ENCODE peak calls at places on chromosomes 2 and 18, in six cellular contexts. One of them, this sample, is unnamed. For H3K4me1, the result is how much of the 10 kb centered on the place peaks cover.

GRCh38 chr2:100852999-100853908 is 33.3 kb downstream of the NPAS2 start:
- DNase-seq in sigmoid colon: no peak
- DNase-seq in prostate gland: no peak
- DNase-seq in HCT116: no peak
- DNase-seq in stomach: no peak
- DNase-seq in GM12878: no peak
- DNase-seq in this sample: no peak

GRCh38 chr2:189082576-189082975 is 97.0 kb downstream of the COL5A2 start:
- DNase-seq in sigmoid colon: no peak
- DNase-seq in prostate gland: no peak
- DNase-seq in HCT116: no peak
- DNase-seq in stomach: no peak
- DNase-seq in GM12878: no peak
- DNase-seq in this sample: no peak

GRCh38 chr18:2964349-2965010 is 48.5 kb downstream of the LPIN2 start:
- DNase-seq in sigmoid colon: no peak
- DNase-seq in prostate gland: no peak
- DNase-seq in HCT116: no peak
- DNase-seq in stomach: no peak
- DNase-seq in GM12878: no peak
- DNase-seq in this sample: no peak

GRCh38 chr18:31209041-31209440 is 46.4 kb upstream of the DSC1 start:
- DNase-seq in sigmoid colon: no peak
- DNase-seq in prostate gland: no peak
- DNase-seq in HCT116: no peak
- DNase-seq in stomach: no peak
- DNase-seq in GM12878: no peak
- DNase-seq in this sample: no peak

GRCh38 chr18:69898241-69898861 is 49.3 kb downstream of the CD226 start:
- DNase-seq in sigmoid colon: no peak
- DNase-seq in prostate gland: no peak
- DNase-seq in HCT116: no peak
- DNase-seq in stomach: no peak
- DNase-seq in GM12878: no peak
- DNase-seq in this sample: no peak

GRCh38 chr2:1132328-1132964 is 181.8 kb downstream of the SNTG2 start:
- DNase-seq in sigmoid colon: no peak
- DNase-seq in prostate gland: no peak
- DNase-seq in HCT116: no peak
- DNase-seq in stomach: no peak
- DNase-seq in GM12878: no peak
- DNase-seq in this sample: no peak

GRCh38 chr2:113822087-113822805 is 65.8 kb upstream of the SLC35F5 start:
- DNase-seq in sigmoid colon: no peak
- DNase-seq in prostate gland: no peak
- DNase-seq in HCT116: no peak
- DNase-seq in stomach: no peak
- DNase-seq in GM12878: no peak
- DNase-seq in this sample: no peak

GRCh38 chr2:222743263-222743865 is 71.9 kb downstream of the MOGAT1 start:
- DNase-seq in sigmoid colon: no peak
- DNase-seq in prostate gland: no peak
- DNase-seq in HCT116: no peak
- DNase-seq in stomach: no peak
- DNase-seq in GM12878: no peak
- DNase-seq in this sample: no peak

GRCh38 chr2:126947090-126947404 is 48.4 kb downstream of the TEX51 start:
- DNase-seq in sigmoid colon: no peak
- DNase-seq in prostate gland: no peak
- DNase-seq in HCT116: no peak
- DNase-seq in stomach: no peak
- DNase-seq in GM12878: no peak
- DNase-seq in this sample: peak

GRCh38 chr18:37424507-37424906 is 141.1 kb downstream of the CELF4 start:
- DNase-seq in sigmoid colon: no peak
- DNase-seq in prostate gland: no peak
- DNase-seq in HCT116: no peak
- DNase-seq in stomach: no peak
- DNase-seq in GM12878: no peak
- DNase-seq in this sample: no peak

GRCh38 chr2:55885944-55886281 is 37.7 kb downstream of the EFEMP1 start:
- DNase-seq in sigmoid colon: no peak
- DNase-seq in prostate gland: no peak
- DNase-seq in HCT116: no peak
- DNase-seq in stomach: no peak
- DNase-seq in GM12878: no peak
- DNase-seq in this sample: no peak
- H3K4me1 ChIP-seq in sigmoid colon: under half
- H3K4me1 ChIP-seq in prostate gland: under half
- H3K4me1 ChIP-seq in HCT116: under half
- H3K4me1 ChIP-seq in stomach: under half
- H3K4me1 ChIP-seq in GM12878: under half
- H3K4me1 ChIP-seq in this sample: under half

GRCh38 chr2:131092409-131093065 is 723 bp downstream of the FAM168B start:
- DNase-seq in sigmoid colon: no peak
- DNase-seq in prostate gland: no peak
- DNase-seq in HCT116: no peak
- DNase-seq in stomach: peak
- DNase-seq in GM12878: no peak
- DNase-seq in this sample: no peak
- TF ChIP-seq POLR2AphosphoS5 in sigmoid colon: no peak
- TF ChIP-seq POLR2AphosphoS5 in prostate gland: peak
- TF ChIP-seq POLR2AphosphoS5 in HCT116: no peak
- TF ChIP-seq POLR2AphosphoS5 in stomach: no peak
- TF ChIP-seq POLR2AphosphoS5 in GM12878: no peak
- TF ChIP-seq POLR2AphosphoS5 in this sample: no peak

GRCh38 chr2:176187306-176188217 is 906 bp upstream of the HOXD1 start:
- DNase-seq in sigmoid colon: no peak
- DNase-seq in prostate gland: no peak
- DNase-seq in HCT116: no peak
- DNase-seq in stomach: no peak
- DNase-seq in GM12878: no peak
- DNase-seq in this sample: no peak

GRCh38 chr2:176189666-176190641 is 1.5 kb downstream of the HOXD1 start:
- DNase-seq in sigmoid colon: no peak
- DNase-seq in prostate gland: no peak
- DNase-seq in HCT116: no peak
- DNase-seq in stomach: no peak
- DNase-seq in GM12878: no peak
- DNase-seq in this sample: no peak

GRCh38 chr2:176186024-176186423 is 2.4 kb upstream of the HOXD1 start:
- DNase-seq in sigmoid colon: no peak
- DNase-seq in prostate gland: no peak
- DNase-seq in HCT116: no peak
- DNase-seq in stomach: no peak
- DNase-seq in GM12878: no peak
- DNase-seq in this sample: peak

GRCh38 chr2:176188969-176189665 is 649 bp downstream of the HOXD1 start:
- DNase-seq in sigmoid colon: no peak
- DNase-seq in prostate gland: no peak
- DNase-seq in HCT116: no peak
- DNase-seq in stomach: no peak
- DNase-seq in GM12878: no peak
- DNase-seq in this sample: no peak

GRCh38 chr2:176188218-176188968 is at the start of gene HOXD1:
- DNase-seq in sigmoid colon: no peak
- DNase-seq in prostate gland: peak
- DNase-seq in HCT116: no peak
- DNase-seq in stomach: no peak
- DNase-seq in GM12878: no peak
- DNase-seq in this sample: no peak
- TF ChIP-seq POLR2A in sigmoid colon: no peak
- TF ChIP-seq POLR2A in prostate gland: no peak
- TF ChIP-seq POLR2A in HCT116: no peak
- TF ChIP-seq POLR2A in stomach: no peak
- TF ChIP-seq POLR2A in GM12878: no peak
- TF ChIP-seq POLR2A in this sample: no peak

DNA sequence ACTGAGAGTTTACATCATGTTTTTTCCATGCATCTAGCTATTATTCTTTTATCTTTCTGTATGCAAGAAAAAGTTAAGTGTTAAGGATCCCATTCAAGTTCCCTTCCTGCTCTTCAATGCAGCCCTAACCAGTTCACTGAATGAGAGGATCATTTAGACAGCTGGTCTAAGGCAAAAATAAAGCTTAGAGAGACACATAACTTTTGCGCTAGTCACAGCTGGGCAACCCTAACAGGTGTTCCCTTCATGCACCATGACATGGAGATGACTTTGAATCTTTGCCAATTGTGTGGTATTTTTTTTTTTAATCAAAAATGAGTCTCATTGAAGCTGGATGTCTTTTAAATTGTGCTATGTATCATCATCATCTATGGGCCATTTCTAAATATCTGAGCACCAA is 393.8 kb upstream of the CYRIA start:
- DNase-seq in sigmoid colon: no peak
- DNase-seq in prostate gland: no peak
- DNase-seq in HCT116: no peak
- DNase-seq in stomach: no peak
- DNase-seq in GM12878: no peak
- DNase-seq in this sample: no peak
- H3K4me1 ChIP-seq in sigmoid colon: under half
- H3K4me1 ChIP-seq in prostate gland: under half
- H3K4me1 ChIP-seq in HCT116: under half
- H3K4me1 ChIP-seq in stomach: under half
- H3K4me1 ChIP-seq in GM12878: under half
- H3K4me1 ChIP-seq in this sample: under half

GRCh38 chr2:56209701-56210100 is 25.9 kb downstream of the CCDC85A start:
- DNase-seq in sigmoid colon: no peak
- DNase-seq in prostate gland: no peak
- DNase-seq in HCT116: no peak
- DNase-seq in stomach: no peak
- DNase-seq in GM12878: no peak
- DNase-seq in this sample: peak

GRCh38 chr2:56208380-56208779 is 24.6 kb downstream of the CCDC85A start:
- DNase-seq in sigmoid colon: no peak
- DNase-seq in prostate gland: no peak
- DNase-seq in HCT116: no peak
- DNase-seq in stomach: no peak
- DNase-seq in GM12878: no peak
- DNase-seq in this sample: peak

GRCh38 chr2:56210291-56210690 is 26.5 kb downstream of the CCDC85A start:
- DNase-seq in sigmoid colon: no peak
- DNase-seq in prostate gland: no peak
- DNase-seq in HCT116: no peak
- DNase-seq in stomach: no peak
- DNase-seq in GM12878: no peak
- DNase-seq in this sample: peak

GRCh38 chr2:56207760-56208159 is 24.0 kb downstream of the CCDC85A start:
- DNase-seq in sigmoid colon: no peak
- DNase-seq in prostate gland: no peak
- DNase-seq in HCT116: no peak
- DNase-seq in stomach: no peak
- DNase-seq in GM12878: no peak
- DNase-seq in this sample: no peak

DNA sequence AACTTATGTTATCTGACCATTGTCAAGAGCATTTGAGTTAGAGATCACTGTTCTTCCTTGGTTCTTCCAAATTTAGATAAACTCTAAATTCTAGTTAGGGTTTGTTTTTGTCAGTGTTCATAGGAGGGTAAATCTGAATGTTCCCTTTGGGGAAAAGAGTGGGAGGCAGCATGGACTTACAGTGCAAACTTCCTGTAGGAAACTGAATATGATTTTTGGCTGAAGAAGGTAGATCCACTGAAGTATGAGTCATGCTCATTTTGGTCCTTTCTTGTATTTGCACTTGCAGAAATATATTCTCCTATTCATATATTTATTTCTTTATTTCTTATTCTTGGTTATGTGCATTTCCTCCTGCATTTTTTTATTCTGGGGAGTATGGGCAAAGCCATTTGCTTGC is 27.3 kb downstream of the CCDC85A start:
- DNase-seq in sigmoid colon: no peak
- DNase-seq in prostate gland: no peak
- DNase-seq in HCT116: no peak
- DNase-seq in stomach: no peak
- DNase-seq in GM12878: no peak
- DNase-seq in this sample: no peak
- TF ChIP-seq POLR2AphosphoS5 in sigmoid colon: no peak
- TF ChIP-seq POLR2AphosphoS5 in prostate gland: no peak
- TF ChIP-seq POLR2AphosphoS5 in HCT116: no peak
- TF ChIP-seq POLR2AphosphoS5 in stomach: no peak
- TF ChIP-seq POLR2AphosphoS5 in GM12878: no peak
- TF ChIP-seq POLR2AphosphoS5 in this sample: no peak

GRCh38 chr2:218566296-218566695 is 1.9 kb downstream of the USP37 start:
- DNase-seq in sigmoid colon: no peak
- DNase-seq in prostate gland: no peak
- DNase-seq in HCT116: no peak
- DNase-seq in stomach: no peak
- DNase-seq in GM12878: no peak
- DNase-seq in this sample: no peak

GRCh38 chr2:218569661-218570500 is 1.2 kb downstream of the CNOT9 start:
- DNase-seq in sigmoid colon: no peak
- DNase-seq in prostate gland: peak
- DNase-seq in HCT116: no peak
- DNase-seq in stomach: peak
- DNase-seq in GM12878: no peak
- DNase-seq in this sample: no peak

GRCh38 chr2:218567797-218568189 is 358 bp downstream of the USP37 start:
- DNase-seq in sigmoid colon: no peak
- DNase-seq in prostate gland: no peak
- DNase-seq in HCT116: no peak
- DNase-seq in stomach: no peak
- DNase-seq in GM12878: no peak
- DNase-seq in this sample: no peak

GRCh38 chr2:218569038-218569431 is 396 bp downstream of the CNOT9 start:
- DNase-seq in sigmoid colon: peak
- DNase-seq in prostate gland: peak
- DNase-seq in HCT116: peak
- DNase-seq in stomach: peak
- DNase-seq in GM12878: no peak
- DNase-seq in this sample: peak

DNA sequence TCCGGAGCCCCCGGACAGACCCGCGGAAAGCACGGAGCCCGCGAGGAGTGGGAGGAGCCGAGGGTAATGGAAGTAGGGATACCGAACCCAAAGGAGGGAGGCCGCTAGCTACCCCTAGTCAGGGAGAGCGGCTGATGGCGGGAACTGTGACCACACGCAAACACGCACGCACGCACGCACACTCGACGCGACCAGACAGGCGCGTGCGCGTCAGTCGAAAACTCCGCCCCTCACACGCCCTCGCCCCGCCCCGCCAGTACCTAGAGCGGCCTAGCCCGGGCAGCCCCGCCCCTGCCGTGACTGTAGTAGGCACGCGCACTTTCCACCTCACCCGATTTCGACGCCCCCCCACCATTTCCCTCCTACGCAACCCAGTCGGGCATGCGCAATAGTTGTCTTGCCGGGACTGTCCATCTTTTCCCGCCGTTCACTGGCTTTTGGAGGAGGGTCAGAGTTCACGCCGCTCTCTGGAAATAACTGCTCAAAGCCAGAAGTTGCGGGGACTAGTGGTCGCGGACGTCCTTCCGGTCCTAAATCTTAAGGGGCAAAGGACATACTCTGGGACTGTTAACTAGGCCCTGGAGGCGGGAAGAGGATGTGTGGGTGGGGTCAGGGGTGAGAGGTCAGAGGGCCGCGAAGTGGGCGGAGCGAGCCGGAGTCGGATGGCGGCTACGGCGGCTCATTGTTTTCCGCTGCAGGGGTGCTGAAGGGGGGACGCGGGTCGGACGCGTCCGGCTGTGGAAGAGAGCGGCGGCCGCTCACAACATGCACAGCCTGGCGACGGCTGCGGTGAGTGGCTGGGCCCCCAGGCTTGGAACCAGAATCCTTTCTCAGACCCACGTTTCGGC is at the start of the genes CNOT9 and USP37:
- DNase-seq in sigmoid colon: peak
- DNase-seq in prostate gland: peak
- DNase-seq in HCT116: peak
- DNase-seq in stomach: peak
- DNase-seq in GM12878: peak
- DNase-seq in this sample: peak
- TF ChIP-seq POLR2A in sigmoid colon: peak
- TF ChIP-seq POLR2A in prostate gland: peak
- TF ChIP-seq POLR2A in HCT116: peak
- TF ChIP-seq POLR2A in stomach: no peak
- TF ChIP-seq POLR2A in GM12878: peak
- TF ChIP-seq POLR2A in this sample: peak